ENCODE peak calls at places on chromosomes 2 and 18, in six cellular contexts. One of them, this sample, is unnamed.

GRCh38 chr2:107988108-107988507 is 1.8 kb downstream of the SLC5A7 start:
- DNase-seq in GM23248: no peak
- DNase-seq in GM23338: no peak
- DNase-seq in fibroblast of lung: no peak
- DNase-seq in PC-9: no peak
- DNase-seq in IMR-90: no peak
- DNase-seq in this sample: no peak

GRCh38 chr2:145812163-145812554 is 1292.2 kb upstream of the ZEB2 start:
- DNase-seq in GM23248: no peak
- DNase-seq in GM23338: no peak
- DNase-seq in fibroblast of lung: no peak
- DNase-seq in PC-9: no peak
- DNase-seq in IMR-90: no peak
- DNase-seq in this sample: no peak

GRCh38 chr2:237441605-237442004 is 27.6 kb upstream of the COL6A3 start:
- DNase-seq in GM23248: peak; percentile 92
- DNase-seq in GM23338: no peak
- DNase-seq in fibroblast of lung: peak; percentile 88
- DNase-seq in PC-9: no peak
- DNase-seq in IMR-90: peak; percentile 89
- DNase-seq in this sample: no peak

GRCh38 chr2:120576509-120577474 is 158.9 kb upstream of the GLI2 start:
- DNase-seq in GM23248: peak; percentile 88
- DNase-seq in GM23338: peak; percentile 49
- DNase-seq in fibroblast of lung: no peak
- DNase-seq in PC-9: peak; percentile 39
- DNase-seq in IMR-90: peak; percentile 16
- DNase-seq in this sample: no peak

GRCh38 chr2:237790353-237790752 is 8.2 kb upstream of the RBM44 start:
- DNase-seq in GM23248: peak; percentile 49
- DNase-seq in GM23338: no peak
- DNase-seq in fibroblast of lung: peak; percentile 53
- DNase-seq in PC-9: no peak
- DNase-seq in IMR-90: peak; percentile 74
- DNase-seq in this sample: no peak

GRCh38 chr2:66661253-66662173 is 226.6 kb downstream of the MEIS1 start:
- DNase-seq in GM23248: no peak
- DNase-seq in GM23338: no peak
- DNase-seq in fibroblast of lung: no peak
- DNase-seq in PC-9: no peak
- DNase-seq in IMR-90: no peak
- DNase-seq in this sample: no peak

GRCh38 chr2:95376311-95377215 is 25.9 kb upstream of the FAHD2A start:
- DNase-seq in GM23248: no peak
- DNase-seq in GM23338: no peak
- DNase-seq in fibroblast of lung: no peak
- DNase-seq in PC-9: no peak
- DNase-seq in IMR-90: no peak
- DNase-seq in this sample: no peak

GRCh38 chr2:196234672-196235071 is 63.3 kb upstream of the STK17B start:
- DNase-seq in GM23248: peak; percentile 73
- DNase-seq in GM23338: no peak
- DNase-seq in fibroblast of lung: peak; percentile 56
- DNase-seq in PC-9: no peak
- DNase-seq in IMR-90: peak; percentile 76
- DNase-seq in this sample: no peak

GRCh38 chr18:4144201-4144600 is 310.9 kb downstream of the DLGAP1 start:
- DNase-seq in GM23248: no peak
- DNase-seq in GM23338: peak; percentile 61
- DNase-seq in fibroblast of lung: no peak
- DNase-seq in PC-9: no peak
- DNase-seq in IMR-90: no peak
- DNase-seq in this sample: peak; percentile 19

GRCh38 chr18:25727281-25727680 is 363.1 kb downstream of the SS18 start:
- DNase-seq in GM23248: no peak
- DNase-seq in GM23338: no peak
- DNase-seq in fibroblast of lung: no peak
- DNase-seq in PC-9: no peak
- DNase-seq in IMR-90: peak; percentile 28
- DNase-seq in this sample: no peak

GRCh38 chr2:8394569-8395359 is 287.1 kb upstream of the ID2 start:
- DNase-seq in GM23248: no peak
- DNase-seq in GM23338: no peak
- DNase-seq in fibroblast of lung: no peak
- DNase-seq in PC-9: no peak
- DNase-seq in IMR-90: no peak
- DNase-seq in this sample: no peak

GRCh38 chr2:166365803-166366420 is 9.8 kb downstream of the SCN9A start:
- DNase-seq in GM23248: no peak
- DNase-seq in GM23338: no peak
- DNase-seq in fibroblast of lung: no peak
- DNase-seq in PC-9: no peak
- DNase-seq in IMR-90: no peak
- DNase-seq in this sample: no peak

GRCh38 chr2:195658541-195658890 is 1.5 kb downstream of the SLC39A10 start:
- DNase-seq in GM23248: peak; percentile 80
- DNase-seq in GM23338: no peak
- DNase-seq in fibroblast of lung: peak; percentile 79
- DNase-seq in PC-9: peak; percentile 10
- DNase-seq in IMR-90: peak; percentile 90
- DNase-seq in this sample: no peak

GRCh38 chr2:75466708-75467311 is 93.9 kb downstream of the EVA1A start:
- DNase-seq in GM23248: peak; percentile 56
- DNase-seq in GM23338: peak; percentile 86
- DNase-seq in fibroblast of lung: peak; percentile 33
- DNase-seq in PC-9: peak; percentile 33
- DNase-seq in IMR-90: peak; percentile 15
- DNase-seq in this sample: peak; percentile 65

GRCh38 chr2:40318931-40319330 is 133.0 kb downstream of the SLC8A1 start:
- DNase-seq in GM23248: no peak
- DNase-seq in GM23338: no peak
- DNase-seq in fibroblast of lung: no peak
- DNase-seq in PC-9: no peak
- DNase-seq in IMR-90: no peak
- DNase-seq in this sample: peak; percentile 19

GRCh38 chr2:43426305-43427031 is 169.4 kb downstream of the THADA start:
- DNase-seq in GM23248: peak; percentile 98
- DNase-seq in GM23338: no peak
- DNase-seq in fibroblast of lung: peak; percentile 96
- DNase-seq in PC-9: peak; percentile 83
- DNase-seq in IMR-90: peak; percentile 98
- DNase-seq in this sample: no peak

GRCh38 chr2:65344689-65345088 is 87.7 kb downstream of the SPRED2 start:
- DNase-seq in GM23248: no peak
- DNase-seq in GM23338: peak; percentile 20
- DNase-seq in fibroblast of lung: no peak
- DNase-seq in PC-9: no peak
- DNase-seq in IMR-90: no peak
- DNase-seq in this sample: no peak

GRCh38 chr2:230225486-230225885 is at the start of gene SP140:
- DNase-seq in GM23248: no peak
- DNase-seq in GM23338: no peak
- DNase-seq in fibroblast of lung: no peak
- DNase-seq in PC-9: no peak
- DNase-seq in IMR-90: no peak
- DNase-seq in this sample: no peak
- H3K4me3 ChIP-seq in GM23248: no peak within 1 kb of the TSS
- H3K4me3 ChIP-seq in GM23338: no peak within 1 kb of the TSS
- H3K4me3 ChIP-seq in fibroblast of lung: no peak within 1 kb of the TSS
- H3K4me3 ChIP-seq in PC-9: no peak within 1 kb of the TSS
- H3K4me3 ChIP-seq in IMR-90: no peak within 1 kb of the TSS
- H3K4me3 ChIP-seq in this sample: no peak within 1 kb of the TSS

GRCh38 chr2:134201559-134201958 is 52.3 kb upstream of the MGAT5 start:
- DNase-seq in GM23248: no peak
- DNase-seq in GM23338: no peak
- DNase-seq in fibroblast of lung: no peak
- DNase-seq in PC-9: no peak
- DNase-seq in IMR-90: no peak
- DNase-seq in this sample: no peak
- H4K20me1 ChIP-seq in GM23248: no peaks in the 10 kb centered on the region
- H4K20me1 ChIP-seq in GM23338: peaks cover 3% of the 10 kb centered on the region
- H4K20me1 ChIP-seq in fibroblast of lung: no peaks in the 10 kb centered on the region
- H4K20me1 ChIP-seq in PC-9: no peaks in the 10 kb centered on the region
- H4K20me1 ChIP-seq in IMR-90: peaks cover 88% of the 10 kb centered on the region
- H4K20me1 ChIP-seq in this sample: peaks cover 42% of the 10 kb centered on the region

GRCh38 chr2:217904614-217904965 is 98.2 kb downstream of the TNS1 start:
- DNase-seq in GM23248: no peak
- DNase-seq in GM23338: no peak
- DNase-seq in fibroblast of lung: no peak
- DNase-seq in PC-9: no peak
- DNase-seq in IMR-90: no peak
- DNase-seq in this sample: no peak
- H3K4me3 ChIP-seq in GM23248: no peak overlapping the region
- H3K4me3 ChIP-seq in GM23338: no peak overlapping the region
- H3K4me3 ChIP-seq in fibroblast of lung: no peak overlapping the region
- H3K4me3 ChIP-seq in PC-9: no peak overlapping the region
- H3K4me3 ChIP-seq in IMR-90: no peak overlapping the region
- H3K4me3 ChIP-seq in this sample: no peak overlapping the region

GRCh38 chr2:174428214-174428613 is 32.7 kb downstream of the SCRN3 start:
- DNase-seq in GM23248: no peak
- DNase-seq in GM23338: no peak
- DNase-seq in fibroblast of lung: no peak
- DNase-seq in PC-9: no peak
- DNase-seq in IMR-90: no peak
- DNase-seq in this sample: no peak
- H4K20me1 ChIP-seq in GM23248: no peaks in the 10 kb centered on the region
- H4K20me1 ChIP-seq in GM23338: no peaks in the 10 kb centered on the region
- H4K20me1 ChIP-seq in fibroblast of lung: no peaks in the 10 kb centered on the region
- H4K20me1 ChIP-seq in PC-9: no peaks in the 10 kb centered on the region
- H4K20me1 ChIP-seq in IMR-90: no peaks in the 10 kb centered on the region
- H4K20me1 ChIP-seq in this sample: no peaks in the 10 kb centered on the region

GRCh38 chr18:54184836-54185235 is 39.6 kb downstream of the MBD2 start:
- DNase-seq in GM23248: no peak
- DNase-seq in GM23338: no peak
- DNase-seq in fibroblast of lung: no peak
- DNase-seq in PC-9: no peak
- DNase-seq in IMR-90: no peak
- DNase-seq in this sample: no peak
- H3K4me3 ChIP-seq in GM23248: no peak overlapping the region
- H3K4me3 ChIP-seq in GM23338: no peak overlapping the region
- H3K4me3 ChIP-seq in fibroblast of lung: no peak overlapping the region
- H3K4me3 ChIP-seq in PC-9: no peak overlapping the region
- H3K4me3 ChIP-seq in IMR-90: no peak overlapping the region
- H3K4me3 ChIP-seq in this sample: no peak overlapping the region

GRCh38 chr2:229852565-229852964 is 69.2 kb downstream of the TRIP12 start:
- DNase-seq in GM23248: peak; percentile 20
- DNase-seq in GM23338: no peak
- DNase-seq in fibroblast of lung: peak; percentile 67
- DNase-seq in PC-9: no peak
- DNase-seq in IMR-90: peak; percentile 87
- DNase-seq in this sample: no peak

GRCh38 chr2:229851870-229852269 is 69.9 kb downstream of the TRIP12 start:
- DNase-seq in GM23248: no peak
- DNase-seq in GM23338: no peak
- DNase-seq in fibroblast of lung: no peak
- DNase-seq in PC-9: no peak
- DNase-seq in IMR-90: no peak
- DNase-seq in this sample: no peak

GRCh38 chr2:229843613-229844012 is 78.2 kb downstream of the TRIP12 start:
- DNase-seq in GM23248: no peak
- DNase-seq in GM23338: no peak
- DNase-seq in fibroblast of lung: no peak
- DNase-seq in PC-9: no peak
- DNase-seq in IMR-90: no peak
- DNase-seq in this sample: no peak

GRCh38 chr2:229849073-229849472 is 72.7 kb downstream of the TRIP12 start:
- DNase-seq in GM23248: no peak
- DNase-seq in GM23338: peak; percentile 24
- DNase-seq in fibroblast of lung: no peak
- DNase-seq in PC-9: no peak
- DNase-seq in IMR-90: no peak
- DNase-seq in this sample: no peak
- H4K20me1 ChIP-seq in GM23248: no peaks in the 10 kb centered on the region
- H4K20me1 ChIP-seq in GM23338: peaks cover 9% of the 10 kb centered on the region
- H4K20me1 ChIP-seq in fibroblast of lung: no peaks in the 10 kb centered on the region
- H4K20me1 ChIP-seq in PC-9: peaks cover 13% of the 10 kb centered on the region
- H4K20me1 ChIP-seq in IMR-90: peaks cover 32% of the 10 kb centered on the region
- H4K20me1 ChIP-seq in this sample: peaks cover 8% of the 10 kb centered on the region

DNA sequence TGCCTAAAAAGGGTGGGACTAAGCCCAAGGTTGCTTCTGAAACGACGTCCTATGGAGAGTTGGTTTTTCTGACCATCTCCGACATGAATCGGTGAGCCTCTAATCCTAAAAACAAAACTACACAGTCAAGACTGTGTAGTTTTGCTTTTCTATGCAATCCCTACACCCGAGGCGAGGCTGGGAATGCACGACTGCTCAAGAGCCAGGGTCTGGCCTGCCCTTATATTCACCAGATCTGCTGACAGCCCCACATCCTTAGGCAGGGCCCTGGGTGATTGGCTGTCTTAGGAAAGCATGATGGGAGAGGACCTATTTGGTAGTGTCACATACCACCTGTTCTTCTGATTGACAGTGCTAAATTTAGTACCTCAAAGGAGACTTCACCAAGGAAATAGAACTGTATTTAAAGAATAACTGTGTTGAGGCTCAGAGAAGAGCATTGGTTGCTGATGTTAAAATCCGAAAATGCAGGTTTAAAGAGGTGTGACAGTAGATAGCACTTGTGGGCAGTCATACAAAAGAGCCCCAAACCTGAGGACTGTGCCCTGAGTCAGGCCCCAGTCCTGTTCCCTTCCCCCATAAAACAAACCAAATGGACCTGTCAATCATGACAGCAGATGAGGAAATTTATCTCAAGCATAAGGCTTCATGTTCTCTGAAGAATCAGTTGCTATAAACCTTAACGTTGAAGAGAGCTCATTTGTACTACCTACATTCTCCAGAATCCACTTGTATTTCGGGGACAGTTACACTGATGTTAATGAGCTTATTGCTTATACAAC is at the start of gene TTN:
- DNase-seq in GM23248: no peak
- DNase-seq in GM23338: no peak
- DNase-seq in fibroblast of lung: no peak
- DNase-seq in PC-9: no peak
- DNase-seq in IMR-90: no peak
- DNase-seq in this sample: no peak
- H3K4me3 ChIP-seq in GM23248: no peak within 1 kb of the TSS
- H3K4me3 ChIP-seq in GM23338: no peak within 1 kb of the TSS
- H3K4me3 ChIP-seq in fibroblast of lung: no peak within 1 kb of the TSS
- H3K4me3 ChIP-seq in PC-9: no peak within 1 kb of the TSS
- H3K4me3 ChIP-seq in IMR-90: no peak within 1 kb of the TSS
- H3K4me3 ChIP-seq in this sample: no peak within 1 kb of the TSS

GRCh38 chr2:239309398-239310245 is 91.2 kb downstream of the HDAC4 start:
- DNase-seq in GM23248: no peak
- DNase-seq in GM23338: no peak
- DNase-seq in fibroblast of lung: no peak
- DNase-seq in PC-9: no peak
- DNase-seq in IMR-90: no peak
- DNase-seq in this sample: no peak
- H4K20me1 ChIP-seq in GM23248: no peaks in the 10 kb centered on the region
- H4K20me1 ChIP-seq in GM23338: peaks cover 11% of the 10 kb centered on the region
- H4K20me1 ChIP-seq in fibroblast of lung: no peaks in the 10 kb centered on the region
- H4K20me1 ChIP-seq in PC-9: peaks cover 6% of the 10 kb centered on the region
- H4K20me1 ChIP-seq in IMR-90: peaks cover 14% of the 10 kb centered on the region
- H4K20me1 ChIP-seq in this sample: peaks cover 83% of the 10 kb centered on the region